ENCODE peak calls at places on chromosome 2, in six cellular contexts. Y is kidney glomerular epithelial cell; F is NCI-H774; I is activated CD4-positive, alpha-beta T cell treated with anti-CD3 and anti-CD28 coated beads for 48 hours; S is LHCN-M2; P is substantia nigra. V is an unnamed sample.

GRCh38 chr2:73984203-73984921 is at the start of gene TET3:
- DNase-seq in P (no peak), S (no peak), Y (no peak), I (peak; percentile 72), F (peak; percentile 34), V (no peak)

GRCh38 chr2:62016957-62017356 is 111.5 kb downstream of the COMMD1 start:
- DNase-seq in Y (no peak), I (no peak), P (no peak), S (no peak), F (no peak), V (no peak)

GRCh38 chr2:171923206-171923605 is 945 bp downstream of the HAT1 start:
- DNase-seq in I (no peak), P (no peak), F (peak; percentile 12), S (peak; percentile 48), Y (no peak), V (no peak)

GRCh38 chr2:69915050-69915945 is at the start of gene MXD1:
- DNase-seq in I (peak; percentile 31), P (no peak), Y (no peak), F (no peak), S (no peak), V (no peak)

GRCh38 chr2:177264209-177264538 is 353 bp downstream of the NFE2L2 start:
- DNase-seq in P (no peak), F (no peak), I (no peak), S (no peak), Y (no peak), V (no peak)

GRCh38 chr2:86783615-86784339 is 6.9 kb downstream of the CD8A start:
- DNase-seq in S (no peak), I (no peak), Y (no peak), F (no peak), P (no peak), V (no peak)

GRCh38 chr2:193088026-193088425 is 893.3 kb upstream of the TMEFF2 start:
- DNase-seq in P (no peak), I (no peak), S (no peak), F (no peak), Y (no peak), V (no peak)

GRCh38 chr2:45793564-45793963 is 142.1 kb downstream of the PRKCE start:
- DNase-seq in P (no peak), S (no peak), I (no peak), F (peak; percentile 11), Y (no peak), V (no peak)

GRCh38 chr2:191386938-191387536 is 141.8 kb downstream of the MYO1B start:
- DNase-seq in F (no peak), P (no peak), S (peak; percentile 78), I (no peak), Y (peak; percentile 85), V (no peak)

GRCh38 chr2:127388423-127389164 is 819 bp upstream of the MAP3K2 start:
- DNase-seq in I (no peak), P (no peak), Y (no peak), S (no peak), F (no peak), V (no peak)

GRCh38 chr2:183269956-183270355 is 145.7 kb downstream of the NUP35 start:
- DNase-seq in I (no peak), P (no peak), F (no peak), Y (no peak), S (peak; percentile 68), V (no peak)

V was measured in vagina.